ENCODE peak calls at places on chromosomes 7 and 10, in eight cellular contexts. I is NCI-H1694 treated with DMSO at 0.1 percent for 48 hours; T is activated CD8-positive, alpha-beta T cell treated with anti-CD3 and anti-CD28 coated beads for 36 hours; O is keratinocyte; F is GM12891; M is non-pigmented ciliary epithelial cell; N is amniotic epithelial cell; G is T-helper 9 cell. B is an unnamed sample.

GRCh38 chr10:70918851-70919530 is 30.6 kb upstream of the PCBD1 start:
- DNase-seq in I (peak), T (no peak), O (no peak), F (no peak), M (no peak), N (no peak), G (no peak), B (no peak)

GRCh38 chr10:118939216-118940007 is 90.1 kb upstream of the NANOS1 start:
- DNase-seq in I (no peak), T (no peak), O (no peak), F (no peak), M (no peak), N (peak), G (no peak), B (no peak)

GRCh38 chr10:124197301-124198148 is 104.1 kb upstream of the CHST15 start:
- DNase-seq in I (no peak), T (no peak), O (no peak), F (no peak), M (no peak), N (no peak), G (no peak), B (no peak)

GRCh38 chr7:92831716-92832622 is 4.4 kb downstream of the CDK6 start:
- DNase-seq in I (no peak), T (no peak), O (no peak), F (no peak), M (peak), N (peak), G (no peak), B (no peak)

GRCh38 chr10:113259841-113260240 is 293.0 kb upstream of the HABP2 start:
- DNase-seq in I (no peak), T (no peak), O (no peak), F (no peak), M (no peak), N (no peak), G (no peak), B (no peak)

GRCh38 chr7:99860281-99861127 is 16.3 kb downstream of the OR2AE1 start:
- DNase-seq in I (no peak), T (no peak), O (no peak), F (no peak), M (peak), N (peak), G (no peak), B (no peak)

GRCh38 chr10:12727832-12728215 is 273.7 kb downstream of the CCDC3 start:
- DNase-seq in I (no peak), T (no peak), O (no peak), F (no peak), M (no peak), N (peak), G (no peak), B (no peak)

GRCh38 chr7:107007892-107008287 is 36.6 kb upstream of the PRKAR2B start:
- DNase-seq in I (no peak), T (no peak), O (no peak), F (no peak), M (no peak), N (no peak), G (no peak), B (no peak)

GRCh38 chr10:102413053-102413705 is 5.4 kb downstream of the PSD start:
- DNase-seq in I (peak), T (peak), O (no peak), F (peak), M (no peak), N (no peak), G (no peak), B (no peak)

GRCh38 chr7:34727464-34727995 is 69.5 kb downstream of the NPSR1 start:
- DNase-seq in I (peak), T (no peak), O (no peak), F (no peak), M (no peak), N (no peak), G (no peak), B (no peak)

GRCh38 chr10:99535764-99536399 is 3.1 kb downstream of the NKX2-3 start:
- DNase-seq in I (no peak), T (no peak), O (no peak), F (no peak), M (no peak), N (no peak), G (no peak), B (no peak)

GRCh38 chr10:12208460-12208859 is 12.5 kb downstream of the CDC123 start:
- DNase-seq in I (no peak), T (no peak), O (no peak), F (no peak), M (no peak), N (no peak), G (no peak), B (no peak)

GRCh38 chr7:620885-621284 is 101.2 kb upstream of the PDGFA start:
- DNase-seq in I (no peak), T (no peak), O (no peak), F (no peak), M (no peak), N (no peak), G (no peak), B (no peak)

GRCh38 chr10:12547301-12547771 is 198.0 kb downstream of the CAMK1D start:
- DNase-seq in I (no peak), T (no peak), O (no peak), F (no peak), M (no peak), N (no peak), G (no peak), B (no peak)

B was measured in omental fat pad.